ENCODE peak calls at places on chromosomes 7 and 10, in nine cellular contexts. O is fibroblast of mammary gland; A is CD8-positive, alpha-beta T cell; N is A549; B is fibroblast of lung; C is suprapubic skin; X is IMR-90; I is endothelial cell; E is left ventricle myocardium inferior. Q is an unnamed sample.

GRCh38 chr7:138975343-138976104 is 5.7 kb downstream of the KIAA1549 start:
- DNase-seq in O (no peak), A (no peak), N (no peak), B (no peak), C (no peak), X (no peak), I (no peak), E (no peak), Q (no peak)

GRCh38 chr7:8217200-8218068 is 44.5 kb downstream of the ICA1 start:
- DNase-seq in O (peak), A (no peak), N (peak), B (peak), C (no peak), X (peak), I (peak), E (no peak), Q (peak)

GRCh38 chr7:134458341-134458805 is 527 bp downstream of the AKR1B1 start:
- DNase-seq in O (no peak), A (peak), N (peak), B (peak), C (peak), X (peak), I (peak), E (peak), Q (peak)

GRCh38 chr7:99842926-99843325 is 15.1 kb downstream of the CYP3A43 start:
- DNase-seq in O (no peak), A (no peak), N (no peak), B (no peak), C (no peak), X (no peak), I (no peak), E (no peak), Q (no peak)

GRCh38 chr10:32095116-32095733 is 39.0 kb upstream of the KIF5B start:
- DNase-seq in O (peak), A (no peak), N (peak), B (no peak), C (no peak), X (no peak), I (no peak), E (no peak), Q (no peak)

GRCh38 chr7:134154581-134155130 is 27.5 kb downstream of the LRGUK start:
- DNase-seq in O (peak), A (no peak), N (no peak), B (peak), C (no peak), X (no peak), I (no peak), E (no peak), Q (peak)

GRCh38 chr10:100896876-100897461 is 15.8 kb upstream of the SLF2 start:
- DNase-seq in O (no peak), A (no peak), N (peak), B (no peak), C (no peak), X (peak), I (no peak), E (no peak), Q (no peak)

GRCh38 chr7:152025077-152025936 is at the start of gene GALNT11:
- DNase-seq in O (peak), A (peak), N (peak), B (peak), C (peak), X (peak), I (peak), E (peak), Q (peak)

GRCh38 chr7:98107313-98107691 is 640 bp downstream of the LMTK2 start:
- DNase-seq in O (peak), A (no peak), N (peak), B (no peak), C (no peak), X (no peak), I (peak), E (no peak), Q (no peak)

GRCh38 chr7:139720705-139721231 is 57.0 kb downstream of the HIPK2 start:
- DNase-seq in O (peak), A (no peak), N (no peak), B (no peak), C (no peak), X (peak), I (no peak), E (no peak), Q (peak)

GRCh38 chr10:114045071-114045737 is 1.5 kb downstream of the ADRB1 start:
- DNase-seq in O (no peak), A (no peak), N (no peak), B (no peak), C (no peak), X (no peak), I (peak), E (peak), Q (no peak)

GRCh38 chr10:71316786-71317160 is 2.3 kb upstream of the SLC29A3 start:
- DNase-seq in O (no peak), A (no peak), N (no peak), B (no peak), C (no peak), X (no peak), I (no peak), E (no peak), Q (no peak)

GRCh38 chr7:139241258-139241657 is 10.2 kb downstream of the UBN2 start:
- DNase-seq in O (no peak), A (no peak), N (no peak), B (no peak), C (no peak), X (no peak), I (no peak), E (no peak), Q (no peak)

GRCh38 chr10:32112055-32112454 is 55.8 kb upstream of the KIF5B start:
- DNase-seq in O (peak), A (no peak), N (peak), B (peak), C (no peak), X (peak), I (no peak), E (no peak), Q (peak)

GRCh38 chr10:78332013-78332412 is 298.4 kb downstream of the RPS24 start:
- DNase-seq in O (no peak), A (no peak), N (no peak), B (no peak), C (no peak), X (no peak), I (no peak), E (no peak), Q (no peak)

DNA sequence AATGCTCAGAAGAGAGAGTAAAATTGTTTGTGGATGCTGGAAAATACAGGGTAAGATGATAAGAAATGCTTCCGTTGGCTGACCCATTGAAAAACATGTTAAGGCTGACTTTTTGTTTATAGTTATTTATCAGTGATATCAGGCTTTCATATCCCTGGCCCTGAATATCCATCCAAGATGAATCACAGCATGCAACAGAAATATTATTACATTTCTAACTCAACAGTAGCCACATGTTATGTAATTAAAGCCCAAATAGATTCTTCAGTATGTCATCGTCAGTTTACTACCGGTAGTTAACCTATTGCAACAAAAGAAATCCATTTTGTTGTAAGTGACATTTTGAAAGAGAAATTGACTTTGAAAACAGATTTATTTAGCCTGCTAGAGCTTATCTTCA is 354.1 kb upstream of the CELF2 start:
- DNase-seq in O (no peak), A (no peak), N (no peak), B (no peak), C (no peak), X (no peak), I (no peak), E (no peak), Q (no peak)
- TF ChIP-seq CTCF in O (no peak), A (no peak), N (no peak), B (no peak), C (no peak), X (no peak), I (no peak), E (no peak), Q (no peak)

GRCh38 chr10:6838118-6838517 is 258.0 kb upstream of the PRKCQ start:
- DNase-seq in O (peak), A (no peak), N (peak), B (no peak), C (no peak), X (no peak), I (peak), E (no peak), Q (no peak)
- TF ChIP-seq CTCF in O (peak), A (no peak), N (no peak), B (no peak), C (peak), X (no peak), I (peak), E (peak), Q (no peak)

DNA sequence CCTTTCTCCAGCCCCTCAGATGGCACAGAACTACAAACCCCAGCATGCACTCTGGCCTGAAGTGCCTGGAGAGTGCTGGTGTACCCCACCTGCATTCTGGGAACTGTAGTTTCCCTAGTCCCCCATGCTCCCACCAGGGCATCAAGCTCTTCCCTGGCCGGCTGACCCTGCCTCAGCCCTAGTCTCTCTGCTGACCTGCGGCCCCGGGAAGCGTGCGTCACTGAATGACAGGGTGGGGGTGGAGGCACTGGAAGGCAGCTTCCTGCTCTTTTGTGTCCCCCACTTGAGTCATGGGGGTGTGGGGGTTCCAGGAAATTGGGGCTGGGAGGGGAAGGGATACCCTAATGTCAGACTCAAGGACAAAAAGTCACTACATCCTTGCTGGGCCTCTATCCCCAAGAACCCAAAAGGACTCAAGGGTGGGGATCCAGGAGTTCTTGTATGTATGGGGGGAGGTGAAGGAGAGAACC is 2.1 kb downstream of the NOS3 start:
- DNase-seq in O (no peak), A (no peak), N (peak), B (peak), C (no peak), X (no peak), I (peak), E (peak), Q (no peak)
- TF ChIP-seq CTCF in O (no peak), A (no peak), N (no peak), B (no peak), C (no peak), X (no peak), I (no peak), E (no peak), Q (no peak)

DNA sequence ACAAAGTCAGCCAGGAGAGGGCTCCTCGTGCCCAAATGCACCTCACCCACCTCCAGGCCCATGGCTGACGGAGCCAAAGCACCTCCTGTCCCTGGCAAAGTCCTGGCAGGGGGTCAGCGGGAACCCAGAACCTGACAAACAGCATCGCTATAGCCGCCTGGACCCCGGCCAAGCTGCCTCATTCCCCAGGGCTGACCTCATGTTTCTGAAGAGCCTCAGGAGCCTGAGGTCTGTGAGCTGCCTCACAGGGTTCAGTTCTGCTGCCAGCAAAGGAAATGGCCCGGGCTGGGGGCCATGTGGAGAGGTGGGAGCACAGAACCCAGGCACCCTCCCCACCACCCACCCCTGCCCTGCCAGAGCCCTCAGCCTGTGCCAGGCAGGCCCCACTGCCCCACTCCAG is 4.2 kb upstream of the NANOS1 start:
- DNase-seq in O (peak), A (no peak), N (no peak), B (peak), C (peak), X (peak), I (no peak), E (peak), Q (peak)
- TF ChIP-seq CTCF in O (no peak), A (no peak), N (no peak), B (no peak), C (no peak), X (no peak), I (no peak), E (no peak), Q (no peak)

GRCh38 chr10:12975906-12976305 is 25.6 kb downstream of the CCDC3 start:
- DNase-seq in O (no peak), A (no peak), N (no peak), B (no peak), C (no peak), X (no peak), I (no peak), E (no peak), Q (no peak)

GRCh38 chr10:12974845-12975199 is 26.7 kb downstream of the CCDC3 start:
- DNase-seq in O (no peak), A (no peak), N (no peak), B (no peak), C (no peak), X (no peak), I (no peak), E (no peak), Q (no peak)

GRCh38 chr10:12974123-12974844 is 27.2 kb downstream of the CCDC3 start:
- DNase-seq in O (peak), A (no peak), N (no peak), B (no peak), C (no peak), X (no peak), I (no peak), E (no peak), Q (no peak)

GRCh38 chr10:12973149-12973718 is 28.3 kb downstream of the CCDC3 start:
- DNase-seq in O (no peak), A (no peak), N (no peak), B (no peak), C (no peak), X (no peak), I (no peak), E (no peak), Q (no peak)

DNA sequence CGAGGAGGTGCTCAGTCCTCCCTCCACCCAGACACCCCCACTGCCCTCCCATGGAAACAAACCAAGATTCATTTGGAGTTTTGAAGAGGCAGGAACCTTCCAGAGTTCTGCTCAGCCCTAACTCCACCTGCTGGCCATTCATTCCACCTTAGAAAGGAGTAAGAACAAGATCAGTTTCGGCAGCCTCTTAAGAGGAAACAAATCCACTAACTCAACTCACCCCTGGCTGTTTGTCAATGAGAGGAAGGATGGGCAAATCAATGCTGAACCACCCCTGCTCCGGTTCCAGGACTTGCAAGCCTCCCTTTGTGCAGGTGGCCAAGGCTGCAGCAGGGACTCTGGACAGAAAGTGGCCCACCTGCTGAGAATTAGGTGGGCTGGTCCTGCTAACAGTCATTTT is 26.2 kb downstream of the CCDC3 start:
- DNase-seq in O (no peak), A (no peak), N (peak), B (no peak), C (no peak), X (no peak), I (peak), E (no peak), Q (no peak)
- TF ChIP-seq CTCF in O (no peak), A (no peak), N (peak), B (no peak), C (peak), X (no peak), I (peak), E (peak), Q (no peak)

DNA sequence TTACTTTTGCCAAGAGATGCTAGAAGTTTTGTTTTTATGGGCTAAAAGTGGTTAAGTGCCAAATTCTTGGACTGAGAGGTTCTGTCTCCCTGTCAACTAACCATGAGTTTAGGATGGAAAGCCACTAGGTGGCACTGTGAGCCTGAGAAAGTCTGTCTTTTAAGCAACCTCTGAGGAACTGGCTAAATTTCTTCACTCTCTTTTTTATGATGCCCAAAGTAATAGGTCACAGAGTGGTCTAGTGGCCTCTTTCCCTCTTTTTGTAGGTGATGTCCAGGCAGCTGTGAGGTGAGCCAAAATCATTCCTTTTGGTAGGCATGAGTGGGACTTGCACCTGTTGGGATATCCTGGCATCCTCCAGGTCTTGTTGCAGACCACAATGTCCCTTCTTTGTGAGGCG is 56.8 kb downstream of the SND1 start:
- DNase-seq in O (peak), A (peak), N (peak), B (peak), C (peak), X (peak), I (peak), E (peak), Q (peak)
- TF ChIP-seq CTCF in O (peak), A (peak), N (peak), B (peak), C (peak), X (peak), I (peak), E (peak), Q (peak)

Q was measured in HFFc6.